ENCODE peak calls at places on chromosomes 12 and 14, in eight cellular contexts. One of them, this sample, is unnamed.

GRCh38 chr12:98238513-98238912 is 276.9 kb upstream of the TMPO start:
- DNase-seq in H9: no peak
- DNase-seq in A549: no peak
- DNase-seq in NT2/D1: no peak
- DNase-seq in effector memory CD4-positive, alpha-beta T cell: no peak
- DNase-seq in adipocyte: peak; percentile 8
- DNase-seq in CD8-positive, alpha-beta memory T cell: no peak
- DNase-seq in mesenchymal stem cell: peak; percentile 37
- DNase-seq in this sample: no peak

GRCh38 chr12:132711169-132711843 is 664 bp downstream of the PGAM5 start:
- DNase-seq in H9: no peak
- DNase-seq in A549: no peak
- DNase-seq in NT2/D1: no peak
- DNase-seq in effector memory CD4-positive, alpha-beta T cell: no peak
- DNase-seq in adipocyte: peak; percentile 62
- DNase-seq in CD8-positive, alpha-beta memory T cell: no peak
- DNase-seq in mesenchymal stem cell: peak; percentile 50
- DNase-seq in this sample: no peak

GRCh38 chr14:64298773-64299172 is 4.6 kb upstream of the ESR2 start:
- DNase-seq in H9: no peak
- DNase-seq in A549: peak; percentile 19
- DNase-seq in NT2/D1: no peak
- DNase-seq in effector memory CD4-positive, alpha-beta T cell: no peak
- DNase-seq in adipocyte: no peak
- DNase-seq in CD8-positive, alpha-beta memory T cell: no peak
- DNase-seq in mesenchymal stem cell: peak; percentile 18
- DNase-seq in this sample: no peak

GRCh38 chr14:103748539-103748867 is 32.9 kb downstream of the ZFYVE21 start:
- DNase-seq in H9: no peak
- DNase-seq in A549: no peak
- DNase-seq in NT2/D1: no peak
- DNase-seq in effector memory CD4-positive, alpha-beta T cell: no peak
- DNase-seq in adipocyte: no peak
- DNase-seq in CD8-positive, alpha-beta memory T cell: peak; percentile 80
- DNase-seq in mesenchymal stem cell: no peak
- DNase-seq in this sample: no peak

GRCh38 chr14:85444685-85445084 is 85.3 kb upstream of the FLRT2 start:
- DNase-seq in H9: no peak
- DNase-seq in A549: no peak
- DNase-seq in NT2/D1: no peak
- DNase-seq in effector memory CD4-positive, alpha-beta T cell: no peak
- DNase-seq in adipocyte: no peak
- DNase-seq in CD8-positive, alpha-beta memory T cell: no peak
- DNase-seq in mesenchymal stem cell: peak; percentile 84
- DNase-seq in this sample: no peak

GRCh38 chr12:123744836-123745235 is 17.3 kb upstream of the DNAH10 start:
- DNase-seq in H9: peak; percentile 46
- DNase-seq in A549: peak; percentile 25
- DNase-seq in NT2/D1: no peak
- DNase-seq in effector memory CD4-positive, alpha-beta T cell: no peak
- DNase-seq in adipocyte: no peak
- DNase-seq in CD8-positive, alpha-beta memory T cell: no peak
- DNase-seq in mesenchymal stem cell: no peak
- DNase-seq in this sample: no peak

GRCh38 chr12:90064759-90065158 is 356.1 kb upstream of the ATP2B1 start:
- DNase-seq in H9: no peak
- DNase-seq in A549: no peak
- DNase-seq in NT2/D1: no peak
- DNase-seq in effector memory CD4-positive, alpha-beta T cell: no peak
- DNase-seq in adipocyte: no peak
- DNase-seq in CD8-positive, alpha-beta memory T cell: no peak
- DNase-seq in mesenchymal stem cell: no peak
- DNase-seq in this sample: no peak

GRCh38 chr14:32366256-32366655 is 37.2 kb downstream of the AKAP6 start:
- DNase-seq in H9: no peak
- DNase-seq in A549: peak; percentile 35
- DNase-seq in NT2/D1: no peak
- DNase-seq in effector memory CD4-positive, alpha-beta T cell: no peak
- DNase-seq in adipocyte: peak; percentile 52
- DNase-seq in CD8-positive, alpha-beta memory T cell: no peak
- DNase-seq in mesenchymal stem cell: peak; percentile 40
- DNase-seq in this sample: no peak

GRCh38 chr14:32933943-32934890 is 4.5 kb upstream of the NPAS3 start:
- DNase-seq in H9: peak; percentile 64
- DNase-seq in A549: no peak
- DNase-seq in NT2/D1: no peak
- DNase-seq in effector memory CD4-positive, alpha-beta T cell: no peak
- DNase-seq in adipocyte: peak; percentile 50
- DNase-seq in CD8-positive, alpha-beta memory T cell: no peak
- DNase-seq in mesenchymal stem cell: peak; percentile 64
- DNase-seq in this sample: no peak

GRCh38 chr14:81931828-81932227 is 398.2 kb upstream of the SEL1L start:
- DNase-seq in H9: no peak
- DNase-seq in A549: no peak
- DNase-seq in NT2/D1: no peak
- DNase-seq in effector memory CD4-positive, alpha-beta T cell: no peak
- DNase-seq in adipocyte: no peak
- DNase-seq in CD8-positive, alpha-beta memory T cell: no peak
- DNase-seq in mesenchymal stem cell: no peak
- DNase-seq in this sample: no peak

GRCh38 chr14:81936902-81937301 is 403.2 kb upstream of the SEL1L start:
- DNase-seq in H9: no peak
- DNase-seq in A549: no peak
- DNase-seq in NT2/D1: no peak
- DNase-seq in effector memory CD4-positive, alpha-beta T cell: no peak
- DNase-seq in adipocyte: no peak
- DNase-seq in CD8-positive, alpha-beta memory T cell: no peak
- DNase-seq in mesenchymal stem cell: no peak
- DNase-seq in this sample: no peak

GRCh38 chr14:81940636-81941035 is 407.0 kb upstream of the SEL1L start:
- DNase-seq in H9: no peak
- DNase-seq in A549: no peak
- DNase-seq in NT2/D1: no peak
- DNase-seq in effector memory CD4-positive, alpha-beta T cell: no peak
- DNase-seq in adipocyte: no peak
- DNase-seq in CD8-positive, alpha-beta memory T cell: no peak
- DNase-seq in mesenchymal stem cell: no peak
- DNase-seq in this sample: no peak

GRCh38 chr14:81938341-81938740 is 404.7 kb upstream of the SEL1L start:
- DNase-seq in H9: no peak
- DNase-seq in A549: no peak
- DNase-seq in NT2/D1: no peak
- DNase-seq in effector memory CD4-positive, alpha-beta T cell: no peak
- DNase-seq in adipocyte: no peak
- DNase-seq in CD8-positive, alpha-beta memory T cell: no peak
- DNase-seq in mesenchymal stem cell: no peak
- DNase-seq in this sample: no peak

GRCh38 chr14:81936348-81936747 is 402.7 kb upstream of the SEL1L start:
- DNase-seq in H9: no peak
- DNase-seq in A549: no peak
- DNase-seq in NT2/D1: no peak
- DNase-seq in effector memory CD4-positive, alpha-beta T cell: no peak
- DNase-seq in adipocyte: no peak
- DNase-seq in CD8-positive, alpha-beta memory T cell: no peak
- DNase-seq in mesenchymal stem cell: no peak
- DNase-seq in this sample: no peak
- H3K9me3 ChIP-seq in H9: no peaks in the 10 kb centered on the region
- H3K9me3 ChIP-seq in A549: no peaks in the 10 kb centered on the region
- H3K9me3 ChIP-seq in NT2/D1: no peaks in the 10 kb centered on the region
- H3K9me3 ChIP-seq in effector memory CD4-positive, alpha-beta T cell: no peaks in the 10 kb centered on the region
- H3K9me3 ChIP-seq in adipocyte: no peaks in the 10 kb centered on the region
- H3K9me3 ChIP-seq in CD8-positive, alpha-beta memory T cell: no peaks in the 10 kb centered on the region
- H3K9me3 ChIP-seq in mesenchymal stem cell: no peaks in the 10 kb centered on the region
- H3K9me3 ChIP-seq in this sample: no peaks in the 10 kb centered on the region

GRCh38 chr12:12511021-12511783 is 51.5 kb downstream of the DUSP16 start:
- DNase-seq in H9: no peak
- DNase-seq in A549: no peak
- DNase-seq in NT2/D1: no peak
- DNase-seq in effector memory CD4-positive, alpha-beta T cell: no peak
- DNase-seq in adipocyte: no peak
- DNase-seq in CD8-positive, alpha-beta memory T cell: no peak
- DNase-seq in mesenchymal stem cell: no peak
- DNase-seq in this sample: no peak

GRCh38 chr12:12508612-12509011 is 54.1 kb downstream of the DUSP16 start:
- DNase-seq in H9: no peak
- DNase-seq in A549: no peak
- DNase-seq in NT2/D1: no peak
- DNase-seq in effector memory CD4-positive, alpha-beta T cell: no peak
- DNase-seq in adipocyte: peak; percentile 79
- DNase-seq in CD8-positive, alpha-beta memory T cell: no peak
- DNase-seq in mesenchymal stem cell: peak; percentile 13
- DNase-seq in this sample: no peak

GRCh38 chr12:12511895-12512674 is 50.6 kb downstream of the DUSP16 start:
- DNase-seq in H9: no peak
- DNase-seq in A549: no peak
- DNase-seq in NT2/D1: no peak
- DNase-seq in effector memory CD4-positive, alpha-beta T cell: no peak
- DNase-seq in adipocyte: no peak
- DNase-seq in CD8-positive, alpha-beta memory T cell: no peak
- DNase-seq in mesenchymal stem cell: no peak
- DNase-seq in this sample: no peak

GRCh38 chr12:12510141-12510540 is 52.5 kb downstream of the DUSP16 start:
- DNase-seq in H9: no peak
- DNase-seq in A549: no peak
- DNase-seq in NT2/D1: no peak
- DNase-seq in effector memory CD4-positive, alpha-beta T cell: no peak
- DNase-seq in adipocyte: peak; percentile 39
- DNase-seq in CD8-positive, alpha-beta memory T cell: no peak
- DNase-seq in mesenchymal stem cell: peak; percentile 67
- DNase-seq in this sample: no peak

GRCh38 chr12:12513416-12514006 is 49.2 kb downstream of the DUSP16 start:
- DNase-seq in H9: no peak
- DNase-seq in A549: no peak
- DNase-seq in NT2/D1: no peak
- DNase-seq in effector memory CD4-positive, alpha-beta T cell: no peak
- DNase-seq in adipocyte: no peak
- DNase-seq in CD8-positive, alpha-beta memory T cell: no peak
- DNase-seq in mesenchymal stem cell: no peak
- DNase-seq in this sample: no peak
- H3K9me3 ChIP-seq in H9: no peaks in the 10 kb centered on the region
- H3K9me3 ChIP-seq in A549: no peaks in the 10 kb centered on the region
- H3K9me3 ChIP-seq in NT2/D1: no peaks in the 10 kb centered on the region
- H3K9me3 ChIP-seq in effector memory CD4-positive, alpha-beta T cell: no peaks in the 10 kb centered on the region
- H3K9me3 ChIP-seq in adipocyte: no peaks in the 10 kb centered on the region
- H3K9me3 ChIP-seq in CD8-positive, alpha-beta memory T cell: no peaks in the 10 kb centered on the region
- H3K9me3 ChIP-seq in mesenchymal stem cell: no peaks in the 10 kb centered on the region
- H3K9me3 ChIP-seq in this sample: no peaks in the 10 kb centered on the region

DNA sequence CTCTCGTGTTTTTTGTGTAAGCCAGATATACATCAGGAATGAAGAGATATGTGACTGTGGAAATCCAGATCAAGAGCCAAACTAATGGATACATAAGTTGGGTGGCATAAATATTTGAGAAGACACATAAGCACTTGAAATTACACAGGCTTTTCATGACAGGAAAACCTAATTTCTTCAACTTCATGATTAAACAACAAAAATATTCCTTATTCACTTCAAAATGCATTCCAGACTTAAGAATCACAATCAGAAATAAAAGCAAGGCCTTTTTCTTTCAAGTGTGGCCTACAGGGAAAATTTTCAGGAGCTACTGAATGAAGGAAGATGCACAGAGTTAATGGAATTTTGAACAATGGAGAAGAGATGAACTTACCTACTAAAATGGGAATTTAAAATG is 515.6 kb downstream of the FOXG1 start:
- DNase-seq in H9: no peak
- DNase-seq in A549: no peak
- DNase-seq in NT2/D1: no peak
- DNase-seq in effector memory CD4-positive, alpha-beta T cell: no peak
- DNase-seq in adipocyte: peak; percentile 52
- DNase-seq in CD8-positive, alpha-beta memory T cell: no peak
- DNase-seq in mesenchymal stem cell: no peak
- DNase-seq in this sample: no peak
- H3K9me3 ChIP-seq in H9: no peaks in the 10 kb centered on the region
- H3K9me3 ChIP-seq in A549: no peaks in the 10 kb centered on the region
- H3K9me3 ChIP-seq in NT2/D1: no peaks in the 10 kb centered on the region
- H3K9me3 ChIP-seq in effector memory CD4-positive, alpha-beta T cell: no peaks in the 10 kb centered on the region
- H3K9me3 ChIP-seq in adipocyte: no peaks in the 10 kb centered on the region
- H3K9me3 ChIP-seq in CD8-positive, alpha-beta memory T cell: no peaks in the 10 kb centered on the region
- H3K9me3 ChIP-seq in mesenchymal stem cell: no peaks in the 10 kb centered on the region
- H3K9me3 ChIP-seq in this sample: no peaks in the 10 kb centered on the region

GRCh38 chr14:28298156-28298555 is 468.4 kb upstream of the FOXG1 start:
- DNase-seq in H9: no peak
- DNase-seq in A549: no peak
- DNase-seq in NT2/D1: no peak
- DNase-seq in effector memory CD4-positive, alpha-beta T cell: no peak
- DNase-seq in adipocyte: peak; percentile 13
- DNase-seq in CD8-positive, alpha-beta memory T cell: no peak
- DNase-seq in mesenchymal stem cell: no peak
- DNase-seq in this sample: no peak
- H3K9me3 ChIP-seq in H9: no peaks in the 10 kb centered on the region
- H3K9me3 ChIP-seq in A549: peaks cover 13% of the 10 kb centered on the region
- H3K9me3 ChIP-seq in NT2/D1: peaks cover 4% of the 10 kb centered on the region
- H3K9me3 ChIP-seq in effector memory CD4-positive, alpha-beta T cell: peaks cover 4% of the 10 kb centered on the region
- H3K9me3 ChIP-seq in adipocyte: peaks cover 3% of the 10 kb centered on the region
- H3K9me3 ChIP-seq in CD8-positive, alpha-beta memory T cell: no peaks in the 10 kb centered on the region
- H3K9me3 ChIP-seq in mesenchymal stem cell: no peaks in the 10 kb centered on the region
- H3K9me3 ChIP-seq in this sample: no peaks in the 10 kb centered on the region

GRCh38 chr12:46197876-46198275 is 71.0 kb downstream of the SLC38A1 start:
- DNase-seq in H9: no peak
- DNase-seq in A549: no peak
- DNase-seq in NT2/D1: no peak
- DNase-seq in effector memory CD4-positive, alpha-beta T cell: no peak
- DNase-seq in adipocyte: no peak
- DNase-seq in CD8-positive, alpha-beta memory T cell: no peak
- DNase-seq in mesenchymal stem cell: no peak
- DNase-seq in this sample: no peak

GRCh38 chr12:46201284-46201789 is 67.5 kb downstream of the SLC38A1 start:
- DNase-seq in H9: no peak
- DNase-seq in A549: no peak
- DNase-seq in NT2/D1: no peak
- DNase-seq in effector memory CD4-positive, alpha-beta T cell: no peak
- DNase-seq in adipocyte: no peak
- DNase-seq in CD8-positive, alpha-beta memory T cell: no peak
- DNase-seq in mesenchymal stem cell: no peak
- DNase-seq in this sample: no peak

GRCh38 chr12:46200551-46200950 is 68.3 kb downstream of the SLC38A1 start:
- DNase-seq in H9: no peak
- DNase-seq in A549: no peak
- DNase-seq in NT2/D1: no peak
- DNase-seq in effector memory CD4-positive, alpha-beta T cell: no peak
- DNase-seq in adipocyte: no peak
- DNase-seq in CD8-positive, alpha-beta memory T cell: no peak
- DNase-seq in mesenchymal stem cell: no peak
- DNase-seq in this sample: no peak

DNA sequence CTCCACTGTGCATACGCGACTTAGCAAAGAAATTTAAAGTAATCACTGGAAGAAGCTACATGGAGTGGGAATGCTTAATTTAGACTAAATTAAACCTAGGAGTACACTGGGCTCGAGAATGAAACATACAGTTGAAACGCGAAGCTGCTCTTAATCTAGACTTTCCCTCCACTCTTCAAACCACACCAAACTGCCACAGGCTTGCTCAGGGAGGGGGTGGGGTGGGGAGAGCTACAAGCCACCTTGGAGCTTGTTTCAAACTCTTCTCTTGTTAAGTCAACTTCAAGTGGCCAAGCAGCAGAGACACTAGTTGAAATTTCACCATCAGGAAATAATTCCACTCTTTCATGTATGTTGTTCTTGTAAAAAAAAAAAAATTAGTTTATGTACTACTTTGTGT is 69.9 kb downstream of the SLC38A1 start:
- DNase-seq in H9: no peak
- DNase-seq in A549: no peak
- DNase-seq in NT2/D1: no peak
- DNase-seq in effector memory CD4-positive, alpha-beta T cell: no peak
- DNase-seq in adipocyte: no peak
- DNase-seq in CD8-positive, alpha-beta memory T cell: no peak
- DNase-seq in mesenchymal stem cell: no peak
- DNase-seq in this sample: no peak
- H3K9me3 ChIP-seq in H9: peaks cover 36% of the 10 kb centered on the region
- H3K9me3 ChIP-seq in A549: peaks cover 29% of the 10 kb centered on the region
- H3K9me3 ChIP-seq in NT2/D1: peaks cover 16% of the 10 kb centered on the region
- H3K9me3 ChIP-seq in effector memory CD4-positive, alpha-beta T cell: no peaks in the 10 kb centered on the region
- H3K9me3 ChIP-seq in adipocyte: no peaks in the 10 kb centered on the region
- H3K9me3 ChIP-seq in CD8-positive, alpha-beta memory T cell: no peaks in the 10 kb centered on the region
- H3K9me3 ChIP-seq in mesenchymal stem cell: no peaks in the 10 kb centered on the region
- H3K9me3 ChIP-seq in this sample: no peaks in the 10 kb centered on the region

This sample was measured in ascending aorta.